ENCODE peak calls at places on chromosomes 6 and 20, in five cellular contexts. Y is WTC11, J is H1, B is HepG2, Q is GM12878. D is an unnamed sample.

GRCh38 chr6:142011156-142011555 is 121.6 kb upstream of the GJE1 start:
- DNase-seq in J (no peak), B (no peak), Y (no peak), Q (no peak), D (no peak)

GRCh38 chr6:91678679-91679078 is 1091.8 kb upstream of the MAP3K7 start:
- DNase-seq in Y (no peak), Q (no peak), B (no peak), J (no peak), D (no peak)

GRCh38 chr20:58213112-58213511 is 15.3 kb downstream of the ANKRD60 start:
- DNase-seq in B (no peak), Q (no peak), J (no peak), Y (no peak), D (no peak)

GRCh38 chr6:72746276-72746675 is 124.4 kb downstream of the KCNQ5 start:
- DNase-seq in Y (no peak), B (no peak), Q (no peak), J (no peak), D (no peak)

GRCh38 chr6:118894425-118895240 is 681 bp downstream of the ASF1A start:
- DNase-seq in Q (no peak), B (peak; percentile 10), J (no peak), Y (peak; percentile 55), D (peak; percentile 45)

GRCh38 chr6:83341765-83342164 is 89.1 kb downstream of the ME1 start:
- DNase-seq in B (peak; percentile 0), Y (no peak), J (no peak), Q (no peak), D (no peak)

GRCh38 chr6:87922947-87923330 is 124.7 kb upstream of the SPACA1 start:
- DNase-seq in B (no peak), Y (no peak), Q (peak; percentile 86), J (no peak), D (no peak)

GRCh38 chr6:135722679-135723078 is 128.8 kb upstream of the PDE7B start:
- DNase-seq in J (no peak), Q (no peak), Y (no peak), B (peak; percentile 5), D (no peak)

GRCh38 chr6:4506806-4507205 is 269.4 kb upstream of the CDYL start:
- DNase-seq in B (no peak), J (no peak), Y (no peak), Q (no peak), D (no peak)

GRCh38 chr6:131631625-131632284 is 3.7 kb upstream of the MED23 start:
- DNase-seq in B (peak; percentile 46), J (no peak), Y (no peak), Q (no peak), D (no peak)

GRCh38 chr6:98469146-98469545 is 365.2 kb upstream of the POU3F2 start:
- DNase-seq in J (no peak), B (no peak), Y (no peak), Q (no peak), D (no peak)

GRCh38 chr20:58161192-58161591 is 67.3 kb downstream of the ANKRD60 start:
- DNase-seq in B (no peak), J (no peak), Y (no peak), Q (no peak), D (no peak)

GRCh38 chr6:145733770-145734169 is 1.6 kb downstream of the EPM2A start:
- DNase-seq in Y (no peak), Q (no peak), J (no peak), B (no peak), D (no peak)

GRCh38 chr6:127446356-127446755 is 12.8 kb downstream of the KIAA0408 start:
- DNase-seq in B (no peak), Y (no peak), Q (no peak), J (no peak), D (no peak)
- TF ChIP-seq CREB1 in B (no peak), Y (no peak), Q (no peak), J (no peak), D (no peak)

GRCh38 chr6:106098383-106099234 is 12.5 kb downstream of the PRDM1 start:
- DNase-seq in Q (peak; percentile 66), J (no peak), Y (no peak), B (no peak), D (peak; percentile 39)
- TF ChIP-seq CREB1 in Q (peak; percentile 74), J (no peak), Y (no peak), B (no peak), D (no peak)

DNA sequence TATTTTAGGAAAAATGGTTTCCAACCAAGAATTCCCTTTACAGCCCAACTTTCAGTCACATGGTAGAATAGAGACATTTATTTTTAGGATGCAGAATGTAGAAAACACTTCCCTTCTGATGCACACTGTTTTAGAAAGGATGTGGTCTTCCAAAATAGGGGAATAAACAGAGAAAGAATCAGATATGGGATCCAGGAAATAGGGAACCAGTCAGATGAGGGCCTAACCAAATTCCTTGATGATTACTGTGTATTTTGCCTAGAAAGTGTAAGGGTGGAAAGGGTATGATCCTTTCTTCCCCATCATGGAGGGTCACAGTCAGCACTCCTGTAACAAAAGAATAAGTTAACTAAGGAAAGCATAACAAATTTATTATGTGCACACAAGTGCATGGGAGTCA is 27.4 kb downstream of the SLX4IP start:
- DNase-seq in Q (no peak), B (no peak), J (no peak), Y (no peak), D (no peak)
- TF ChIP-seq CREB1 in Q (no peak), B (no peak), J (no peak), Y (no peak), D (no peak)

GRCh38 chr6:168428052-168428829 is 12.7 kb upstream of the SMOC2 start:
- DNase-seq in J (no peak), B (no peak), Y (no peak), Q (no peak), D (no peak)

GRCh38 chr6:168428863-168429262 is 12.1 kb upstream of the SMOC2 start:
- DNase-seq in Y (no peak), B (no peak), J (no peak), Q (no peak), D (no peak)

GRCh38 chr6:168433898-168434297 is 7.1 kb upstream of the SMOC2 start:
- DNase-seq in J (no peak), B (no peak), Y (no peak), Q (no peak), D (no peak)

GRCh38 chr6:168427184-168427583 is 13.8 kb upstream of the SMOC2 start:
- DNase-seq in B (no peak), Q (no peak), Y (no peak), J (no peak), D (no peak)

DNA sequence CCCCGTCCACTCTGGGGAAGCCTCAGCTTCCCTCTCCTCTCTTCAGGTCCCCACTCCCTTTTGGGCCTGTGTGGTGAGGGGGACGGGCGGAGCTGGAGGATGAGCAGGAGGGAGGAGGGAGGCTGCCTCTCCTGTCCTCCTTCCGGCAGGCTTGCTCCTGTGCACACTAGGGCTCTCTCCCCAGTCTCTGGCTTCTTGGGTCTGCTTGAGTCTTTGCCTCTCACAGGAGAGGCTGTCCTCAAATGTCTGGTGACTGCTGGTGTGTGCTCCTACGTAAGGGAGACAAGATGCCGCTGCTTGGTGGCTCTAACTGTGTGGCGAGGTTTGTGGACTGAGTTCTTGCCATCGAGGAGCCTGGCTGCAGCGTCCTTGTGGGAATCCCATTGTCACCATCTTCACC is 8.8 kb upstream of the SMOC2 start:
- DNase-seq in Q (no peak), Y (no peak), B (no peak), J (no peak), D (no peak)
- TF ChIP-seq CREB1 in Q (no peak), Y (no peak), B (no peak), J (no peak), D (no peak)

GRCh38 chr6:40436685-40437604 is 150.2 kb downstream of the LRFN2 start:
- DNase-seq in Y (no peak), Q (no peak), J (no peak), B (no peak), D (no peak)
- TF ChIP-seq CREB1 in Y (no peak), Q (no peak), J (no peak), B (no peak), D (no peak)

DNA sequence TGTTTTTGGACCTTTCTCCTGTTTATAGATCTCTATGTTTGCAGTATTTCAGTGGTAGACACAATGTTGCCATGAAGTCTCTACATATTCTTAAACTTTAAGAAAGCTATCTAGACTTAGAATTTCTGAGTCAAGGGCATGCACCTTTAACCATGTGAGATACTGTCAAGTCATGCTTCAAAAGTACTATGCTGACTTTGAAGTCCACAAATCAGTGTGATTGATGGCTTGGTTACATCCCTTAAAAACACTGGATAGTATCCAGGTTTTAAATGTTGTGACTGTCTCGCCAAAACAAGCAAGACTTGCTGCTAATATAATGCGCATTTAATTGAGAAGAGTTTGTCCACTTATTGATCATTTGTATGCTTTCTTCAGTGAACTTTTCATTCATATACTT is 30.5 kb downstream of the ZNF334 start:
- DNase-seq in Q (no peak), Y (no peak), J (no peak), B (no peak), D (no peak)
- TF ChIP-seq CREB1 in Q (no peak), Y (no peak), J (no peak), B (no peak), D (no peak)

GRCh38 chr6:168263351-168263905 is 56.1 kb downstream of the DACT2 start:
- DNase-seq in Q (no peak), Y (no peak), B (no peak), J (no peak), D (no peak)

GRCh38 chr6:168265827-168266815 is 53.5 kb downstream of the DACT2 start:
- DNase-seq in B (peak; percentile 86), Y (no peak), J (no peak), Q (no peak), D (no peak)

GRCh38 chr6:168268755-168269154 is 50.8 kb downstream of the DACT2 start:
- DNase-seq in J (no peak), B (no peak), Y (no peak), Q (no peak), D (no peak)

GRCh38 chr6:168264593-168265335 is 54.8 kb downstream of the DACT2 start:
- DNase-seq in Q (no peak), J (no peak), Y (no peak), B (peak; percentile 91), D (no peak)

DNA sequence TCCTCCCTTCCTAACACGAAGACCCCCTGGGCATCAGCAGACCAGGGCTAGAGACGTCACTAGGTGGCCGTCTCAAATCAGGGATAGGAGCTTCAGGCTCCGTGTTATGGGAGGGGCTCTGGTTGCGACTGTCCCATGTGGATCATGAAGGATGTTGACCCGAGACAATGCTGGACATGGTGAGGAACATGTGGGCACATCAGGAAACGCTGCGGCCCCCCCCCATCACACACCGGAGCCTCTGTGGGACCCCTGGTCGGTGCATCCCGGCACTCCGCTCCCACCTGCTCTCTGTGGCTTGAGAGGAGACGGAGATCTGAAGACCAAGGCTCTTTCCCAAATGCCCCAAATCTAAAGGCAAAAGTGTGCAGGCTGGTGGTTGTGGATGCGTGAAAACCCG is 54.2 kb downstream of the DACT2 start:
- DNase-seq in J (no peak), Q (no peak), B (no peak), Y (no peak), D (no peak)
- TF ChIP-seq CREB1 in J (no peak), Q (no peak), B (no peak), Y (no peak), D (no peak)

DNA sequence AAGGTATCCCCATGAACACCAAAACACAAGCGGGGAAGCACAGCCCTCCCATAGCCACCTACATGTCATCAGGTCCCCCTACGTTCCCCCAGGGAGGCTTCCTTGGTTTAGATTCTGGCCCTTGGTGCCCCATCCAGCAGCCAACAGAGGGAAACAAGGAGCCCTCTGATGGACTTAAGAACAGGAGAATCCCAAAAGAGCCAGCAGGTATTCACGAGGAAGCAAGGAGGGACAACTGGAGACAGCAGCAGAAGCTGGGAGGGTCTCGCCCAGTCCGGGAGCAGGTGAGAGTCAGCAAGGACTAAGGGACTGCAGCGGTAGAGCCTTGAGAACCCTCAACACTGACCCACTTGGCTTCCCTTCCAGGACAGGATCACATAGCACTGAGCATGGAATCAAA is 58.4 kb upstream of the TOP1 start:
- DNase-seq in Q (no peak), Y (no peak), B (no peak), J (no peak), D (peak; percentile 31)
- TF ChIP-seq CREB1 in Q (no peak), Y (no peak), B (no peak), J (no peak), D (no peak)